ENCODE peak calls at places on chromosomes 11 and 22, in nine cellular contexts. One of them, this sample, is unnamed.

GRCh38 chr22:49363526-49364230 is 464.0 kb downstream of the BRD1 start:
- DNase-seq in T-helper 2 cell: no peak
- DNase-seq in fibroblast of pulmonary artery: no peak
- DNase-seq in heart left ventricle: no peak
- DNase-seq in HCT116: no peak
- DNase-seq in NCI-H2227 treated with DMSO at 0.1 percent for 48 hours: no peak
- DNase-seq in activated CD4-positive, alpha-beta T cell treated with anti-CD3 and anti-CD28 coated beads for 1 hour: no peak
- DNase-seq in hypothalamus: no peak
- DNase-seq in H54: no peak
- DNase-seq in this sample: peak; percentile 66

GRCh38 chr11:130423541-130424155 is 4.8 kb downstream of the ADAMTS8 start:
- DNase-seq in hypothalamus: no peak
- DNase-seq in heart left ventricle: peak; percentile 24
- DNase-seq in NCI-H2227 treated with DMSO at 0.1 percent for 48 hours: no peak
- DNase-seq in fibroblast of pulmonary artery: no peak
- DNase-seq in H54: no peak
- DNase-seq in HCT116: no peak
- DNase-seq in T-helper 2 cell: no peak
- DNase-seq in activated CD4-positive, alpha-beta T cell treated with anti-CD3 and anti-CD28 coated beads for 1 hour: no peak
- DNase-seq in this sample: no peak

GRCh38 chr11:11320820-11321219 is 32.2 kb downstream of the CSNK2A3 start:
- DNase-seq in heart left ventricle: no peak
- DNase-seq in hypothalamus: no peak
- DNase-seq in fibroblast of pulmonary artery: no peak
- DNase-seq in activated CD4-positive, alpha-beta T cell treated with anti-CD3 and anti-CD28 coated beads for 1 hour: no peak
- DNase-seq in H54: no peak
- DNase-seq in T-helper 2 cell: no peak
- DNase-seq in NCI-H2227 treated with DMSO at 0.1 percent for 48 hours: no peak
- DNase-seq in HCT116: no peak
- DNase-seq in this sample: no peak

GRCh38 chr22:38295863-38296262 is 21.4 kb downstream of the CSNK1E start:
- DNase-seq in T-helper 2 cell: no peak
- DNase-seq in activated CD4-positive, alpha-beta T cell treated with anti-CD3 and anti-CD28 coated beads for 1 hour: no peak
- DNase-seq in fibroblast of pulmonary artery: no peak
- DNase-seq in heart left ventricle: no peak
- DNase-seq in HCT116: no peak
- DNase-seq in hypothalamus: no peak
- DNase-seq in H54: no peak
- DNase-seq in NCI-H2227 treated with DMSO at 0.1 percent for 48 hours: no peak
- DNase-seq in this sample: peak; percentile 26

GRCh38 chr11:110531056-110531756 is 101.5 kb downstream of the FDX1 start:
- DNase-seq in NCI-H2227 treated with DMSO at 0.1 percent for 48 hours: no peak
- DNase-seq in fibroblast of pulmonary artery: no peak
- DNase-seq in heart left ventricle: no peak
- DNase-seq in HCT116: no peak
- DNase-seq in hypothalamus: no peak
- DNase-seq in T-helper 2 cell: no peak
- DNase-seq in H54: no peak
- DNase-seq in activated CD4-positive, alpha-beta T cell treated with anti-CD3 and anti-CD28 coated beads for 1 hour: no peak
- DNase-seq in this sample: no peak

GRCh38 chr22:36379593-36380361 is 8.0 kb downstream of the MYH9 start:
- DNase-seq in heart left ventricle: no peak
- DNase-seq in NCI-H2227 treated with DMSO at 0.1 percent for 48 hours: no peak
- DNase-seq in HCT116: no peak
- DNase-seq in activated CD4-positive, alpha-beta T cell treated with anti-CD3 and anti-CD28 coated beads for 1 hour: no peak
- DNase-seq in T-helper 2 cell: peak; percentile 66
- DNase-seq in hypothalamus: no peak
- DNase-seq in H54: no peak
- DNase-seq in fibroblast of pulmonary artery: no peak
- DNase-seq in this sample: peak; percentile 75

GRCh38 chr22:30730351-30730750 is 35.7 kb downstream of the OSBP2 start:
- DNase-seq in H54: no peak
- DNase-seq in HCT116: no peak
- DNase-seq in NCI-H2227 treated with DMSO at 0.1 percent for 48 hours: no peak
- DNase-seq in hypothalamus: no peak
- DNase-seq in T-helper 2 cell: no peak
- DNase-seq in fibroblast of pulmonary artery: no peak
- DNase-seq in activated CD4-positive, alpha-beta T cell treated with anti-CD3 and anti-CD28 coated beads for 1 hour: no peak
- DNase-seq in heart left ventricle: no peak
- DNase-seq in this sample: no peak

GRCh38 chr11:94020777-94021615 is at the start of gene HEPHL1:
- DNase-seq in H54: no peak
- DNase-seq in fibroblast of pulmonary artery: no peak
- DNase-seq in NCI-H2227 treated with DMSO at 0.1 percent for 48 hours: no peak
- DNase-seq in activated CD4-positive, alpha-beta T cell treated with anti-CD3 and anti-CD28 coated beads for 1 hour: no peak
- DNase-seq in hypothalamus: no peak
- DNase-seq in T-helper 2 cell: no peak
- DNase-seq in heart left ventricle: no peak
- DNase-seq in HCT116: no peak
- DNase-seq in this sample: no peak

GRCh38 chr11:110973401-110973980 is 261.3 kb upstream of the ARHGAP20 start:
- DNase-seq in fibroblast of pulmonary artery: no peak
- DNase-seq in HCT116: no peak
- DNase-seq in hypothalamus: no peak
- DNase-seq in H54: no peak
- DNase-seq in activated CD4-positive, alpha-beta T cell treated with anti-CD3 and anti-CD28 coated beads for 1 hour: no peak
- DNase-seq in heart left ventricle: no peak
- DNase-seq in NCI-H2227 treated with DMSO at 0.1 percent for 48 hours: no peak
- DNase-seq in T-helper 2 cell: no peak
- DNase-seq in this sample: no peak

GRCh38 chr11:32885556-32885955 is 7.1 kb upstream of the QSER1 start:
- DNase-seq in hypothalamus: no peak
- DNase-seq in NCI-H2227 treated with DMSO at 0.1 percent for 48 hours: no peak
- DNase-seq in T-helper 2 cell: no peak
- DNase-seq in heart left ventricle: no peak
- DNase-seq in activated CD4-positive, alpha-beta T cell treated with anti-CD3 and anti-CD28 coated beads for 1 hour: no peak
- DNase-seq in fibroblast of pulmonary artery: no peak
- DNase-seq in H54: no peak
- DNase-seq in HCT116: no peak
- DNase-seq in this sample: no peak

GRCh38 chr22:45572444-45572843 is 69.8 kb downstream of the FBLN1 start:
- DNase-seq in T-helper 2 cell: no peak
- DNase-seq in heart left ventricle: no peak
- DNase-seq in NCI-H2227 treated with DMSO at 0.1 percent for 48 hours: no peak
- DNase-seq in H54: no peak
- DNase-seq in hypothalamus: no peak
- DNase-seq in HCT116: no peak
- DNase-seq in fibroblast of pulmonary artery: no peak
- DNase-seq in activated CD4-positive, alpha-beta T cell treated with anti-CD3 and anti-CD28 coated beads for 1 hour: no peak
- DNase-seq in this sample: peak; percentile 17

GRCh38 chr11:9825315-9825714 is 161.4 kb downstream of the SWAP70 start:
- DNase-seq in activated CD4-positive, alpha-beta T cell treated with anti-CD3 and anti-CD28 coated beads for 1 hour: no peak
- DNase-seq in NCI-H2227 treated with DMSO at 0.1 percent for 48 hours: no peak
- DNase-seq in H54: no peak
- DNase-seq in heart left ventricle: no peak
- DNase-seq in HCT116: no peak
- DNase-seq in T-helper 2 cell: no peak
- DNase-seq in fibroblast of pulmonary artery: peak; percentile 10
- DNase-seq in hypothalamus: no peak
- DNase-seq in this sample: peak; percentile 43

GRCh38 chr11:73530109-73530508 is 67.8 kb downstream of the FAM168A start:
- DNase-seq in activated CD4-positive, alpha-beta T cell treated with anti-CD3 and anti-CD28 coated beads for 1 hour: no peak
- DNase-seq in NCI-H2227 treated with DMSO at 0.1 percent for 48 hours: no peak
- DNase-seq in H54: no peak
- DNase-seq in fibroblast of pulmonary artery: no peak
- DNase-seq in hypothalamus: no peak
- DNase-seq in heart left ventricle: no peak
- DNase-seq in HCT116: no peak
- DNase-seq in T-helper 2 cell: no peak
- DNase-seq in this sample: no peak

GRCh38 chr11:57425565-57426438 is 1.1 kb downstream of the SLC43A3 start:
- DNase-seq in HCT116: no peak
- DNase-seq in fibroblast of pulmonary artery: peak; percentile 28
- DNase-seq in H54: no peak
- DNase-seq in T-helper 2 cell: no peak
- DNase-seq in activated CD4-positive, alpha-beta T cell treated with anti-CD3 and anti-CD28 coated beads for 1 hour: no peak
- DNase-seq in heart left ventricle: peak; percentile 72
- DNase-seq in NCI-H2227 treated with DMSO at 0.1 percent for 48 hours: no peak
- DNase-seq in hypothalamus: no peak
- DNase-seq in this sample: no peak

GRCh38 chr11:114190630-114191029 is 105.6 kb upstream of the NNMT start:
- DNase-seq in heart left ventricle: no peak
- DNase-seq in H54: no peak
- DNase-seq in hypothalamus: no peak
- DNase-seq in NCI-H2227 treated with DMSO at 0.1 percent for 48 hours: no peak
- DNase-seq in fibroblast of pulmonary artery: no peak
- DNase-seq in activated CD4-positive, alpha-beta T cell treated with anti-CD3 and anti-CD28 coated beads for 1 hour: no peak
- DNase-seq in T-helper 2 cell: no peak
- DNase-seq in HCT116: no peak
- DNase-seq in this sample: no peak

GRCh38 chr11:110479445-110480101 is 49.8 kb downstream of the FDX1 start:
- DNase-seq in NCI-H2227 treated with DMSO at 0.1 percent for 48 hours: peak; percentile 62
- DNase-seq in H54: no peak
- DNase-seq in activated CD4-positive, alpha-beta T cell treated with anti-CD3 and anti-CD28 coated beads for 1 hour: no peak
- DNase-seq in hypothalamus: no peak
- DNase-seq in heart left ventricle: no peak
- DNase-seq in T-helper 2 cell: no peak
- DNase-seq in fibroblast of pulmonary artery: peak; percentile 73
- DNase-seq in HCT116: no peak
- DNase-seq in this sample: no peak

GRCh38 chr22:44584256-44584902 is 86.3 kb upstream of the RTL6 start:
- DNase-seq in activated CD4-positive, alpha-beta T cell treated with anti-CD3 and anti-CD28 coated beads for 1 hour: no peak
- DNase-seq in fibroblast of pulmonary artery: no peak
- DNase-seq in H54: no peak
- DNase-seq in hypothalamus: no peak
- DNase-seq in T-helper 2 cell: no peak
- DNase-seq in NCI-H2227 treated with DMSO at 0.1 percent for 48 hours: no peak
- DNase-seq in heart left ventricle: peak; percentile 64
- DNase-seq in HCT116: no peak
- DNase-seq in this sample: no peak

GRCh38 chr11:8814209-8814922 is 96.6 kb upstream of the AKIP1 start:
- DNase-seq in HCT116: no peak
- DNase-seq in T-helper 2 cell: no peak
- DNase-seq in NCI-H2227 treated with DMSO at 0.1 percent for 48 hours: no peak
- DNase-seq in H54: peak; percentile 62
- DNase-seq in activated CD4-positive, alpha-beta T cell treated with anti-CD3 and anti-CD28 coated beads for 1 hour: no peak
- DNase-seq in fibroblast of pulmonary artery: no peak
- DNase-seq in heart left ventricle: no peak
- DNase-seq in hypothalamus: no peak
- DNase-seq in this sample: no peak

GRCh38 chr11:100827934-100828661 is 141.0 kb downstream of the ARHGAP42 start:
- DNase-seq in heart left ventricle: no peak
- DNase-seq in NCI-H2227 treated with DMSO at 0.1 percent for 48 hours: no peak
- DNase-seq in fibroblast of pulmonary artery: peak; percentile 66
- DNase-seq in hypothalamus: no peak
- DNase-seq in HCT116: peak; percentile 48
- DNase-seq in H54: no peak
- DNase-seq in T-helper 2 cell: no peak
- DNase-seq in activated CD4-positive, alpha-beta T cell treated with anti-CD3 and anti-CD28 coated beads for 1 hour: no peak
- DNase-seq in this sample: no peak

GRCh38 chr11:126892781-126893180 is 107.8 kb downstream of the KIRREL3 start:
- DNase-seq in heart left ventricle: no peak
- DNase-seq in T-helper 2 cell: no peak
- DNase-seq in NCI-H2227 treated with DMSO at 0.1 percent for 48 hours: no peak
- DNase-seq in HCT116: no peak
- DNase-seq in H54: no peak
- DNase-seq in hypothalamus: no peak
- DNase-seq in fibroblast of pulmonary artery: no peak
- DNase-seq in activated CD4-positive, alpha-beta T cell treated with anti-CD3 and anti-CD28 coated beads for 1 hour: no peak
- DNase-seq in this sample: no peak

GRCh38 chr11:64566042-64566914 is 24.7 kb upstream of the SLC22A12 start:
- DNase-seq in heart left ventricle: no peak
- DNase-seq in fibroblast of pulmonary artery: peak; percentile 84
- DNase-seq in NCI-H2227 treated with DMSO at 0.1 percent for 48 hours: peak; percentile 91
- DNase-seq in H54: peak; percentile 95
- DNase-seq in activated CD4-positive, alpha-beta T cell treated with anti-CD3 and anti-CD28 coated beads for 1 hour: no peak
- DNase-seq in T-helper 2 cell: no peak
- DNase-seq in HCT116: peak; percentile 92
- DNase-seq in hypothalamus: no peak
- DNase-seq in this sample: peak; percentile 96

GRCh38 chr11:61910473-61911123 is 6.8 kb downstream of the RAB3IL1 start:
- DNase-seq in hypothalamus: no peak
- DNase-seq in H54: no peak
- DNase-seq in HCT116: no peak
- DNase-seq in T-helper 2 cell: no peak
- DNase-seq in NCI-H2227 treated with DMSO at 0.1 percent for 48 hours: no peak
- DNase-seq in fibroblast of pulmonary artery: no peak
- DNase-seq in activated CD4-positive, alpha-beta T cell treated with anti-CD3 and anti-CD28 coated beads for 1 hour: no peak
- DNase-seq in heart left ventricle: peak; percentile 46
- DNase-seq in this sample: peak; percentile 89

GRCh38 chr11:104106136-104106754 is 57.7 kb downstream of the PDGFD start:
- DNase-seq in heart left ventricle: no peak
- DNase-seq in T-helper 2 cell: no peak
- DNase-seq in activated CD4-positive, alpha-beta T cell treated with anti-CD3 and anti-CD28 coated beads for 1 hour: no peak
- DNase-seq in fibroblast of pulmonary artery: peak; percentile 21
- DNase-seq in NCI-H2227 treated with DMSO at 0.1 percent for 48 hours: no peak
- DNase-seq in H54: no peak
- DNase-seq in hypothalamus: no peak
- DNase-seq in HCT116: no peak
- DNase-seq in this sample: no peak

GRCh38 chr11:73623651-73624050 is 22.7 kb upstream of the PLEKHB1 start:
- DNase-seq in fibroblast of pulmonary artery: no peak
- DNase-seq in T-helper 2 cell: no peak
- DNase-seq in NCI-H2227 treated with DMSO at 0.1 percent for 48 hours: no peak
- DNase-seq in hypothalamus: no peak
- DNase-seq in HCT116: no peak
- DNase-seq in H54: no peak
- DNase-seq in activated CD4-positive, alpha-beta T cell treated with anti-CD3 and anti-CD28 coated beads for 1 hour: no peak
- DNase-seq in heart left ventricle: no peak
- DNase-seq in this sample: no peak

GRCh38 chr22:36191106-36191836 is 10.3 kb downstream of the APOL4 start:
- DNase-seq in HCT116: no peak
- DNase-seq in T-helper 2 cell: no peak
- DNase-seq in fibroblast of pulmonary artery: peak; percentile 7
- DNase-seq in hypothalamus: peak; percentile 75
- DNase-seq in activated CD4-positive, alpha-beta T cell treated with anti-CD3 and anti-CD28 coated beads for 1 hour: no peak
- DNase-seq in heart left ventricle: peak; percentile 85
- DNase-seq in NCI-H2227 treated with DMSO at 0.1 percent for 48 hours: no peak
- DNase-seq in H54: no peak
- DNase-seq in this sample: no peak

GRCh38 chr11:3177931-3178330 is 12.8 kb upstream of the OSBPL5 start:
- DNase-seq in H54: no peak
- DNase-seq in activated CD4-positive, alpha-beta T cell treated with anti-CD3 and anti-CD28 coated beads for 1 hour: no peak
- DNase-seq in HCT116: no peak
- DNase-seq in heart left ventricle: no peak
- DNase-seq in hypothalamus: no peak
- DNase-seq in T-helper 2 cell: no peak
- DNase-seq in NCI-H2227 treated with DMSO at 0.1 percent for 48 hours: no peak
- DNase-seq in fibroblast of pulmonary artery: no peak
- DNase-seq in this sample: peak; percentile 69

GRCh38 chr11:115958089-115959000 is 454.1 kb upstream of the CADM1 start:
- DNase-seq in NCI-H2227 treated with DMSO at 0.1 percent for 48 hours: no peak
- DNase-seq in heart left ventricle: no peak
- DNase-seq in T-helper 2 cell: no peak
- DNase-seq in H54: no peak
- DNase-seq in HCT116: no peak
- DNase-seq in activated CD4-positive, alpha-beta T cell treated with anti-CD3 and anti-CD28 coated beads for 1 hour: no peak
- DNase-seq in hypothalamus: no peak
- DNase-seq in fibroblast of pulmonary artery: no peak
- DNase-seq in this sample: peak; percentile 87

GRCh38 chr11:127925430-127925829 is 661.9 kb downstream of the ETS1 start:
- DNase-seq in hypothalamus: no peak
- DNase-seq in activated CD4-positive, alpha-beta T cell treated with anti-CD3 and anti-CD28 coated beads for 1 hour: no peak
- DNase-seq in H54: no peak
- DNase-seq in fibroblast of pulmonary artery: peak; percentile 10
- DNase-seq in heart left ventricle: no peak
- DNase-seq in HCT116: no peak
- DNase-seq in T-helper 2 cell: no peak
- DNase-seq in NCI-H2227 treated with DMSO at 0.1 percent for 48 hours: no peak
- DNase-seq in this sample: no peak

GRCh38 chr11:105027671-105028070 is 4.7 kb upstream of the CASP5 start:
- DNase-seq in H54: no peak
- DNase-seq in fibroblast of pulmonary artery: no peak
- DNase-seq in NCI-H2227 treated with DMSO at 0.1 percent for 48 hours: no peak
- DNase-seq in hypothalamus: no peak
- DNase-seq in HCT116: no peak
- DNase-seq in heart left ventricle: no peak
- DNase-seq in T-helper 2 cell: no peak
- DNase-seq in activated CD4-positive, alpha-beta T cell treated with anti-CD3 and anti-CD28 coated beads for 1 hour: no peak
- DNase-seq in this sample: no peak

GRCh38 chr11:34655335-34656008 is 34.6 kb downstream of the EHF start:
- DNase-seq in activated CD4-positive, alpha-beta T cell treated with anti-CD3 and anti-CD28 coated beads for 1 hour: no peak
- DNase-seq in hypothalamus: no peak
- DNase-seq in HCT116: no peak
- DNase-seq in heart left ventricle: no peak
- DNase-seq in NCI-H2227 treated with DMSO at 0.1 percent for 48 hours: no peak
- DNase-seq in H54: no peak
- DNase-seq in fibroblast of pulmonary artery: peak; percentile 80
- DNase-seq in T-helper 2 cell: no peak
- DNase-seq in this sample: no peak

GRCh38 chr11:35165416-35166368 is 26.7 kb downstream of the CD44 start:
- DNase-seq in fibroblast of pulmonary artery: peak; percentile 84
- DNase-seq in T-helper 2 cell: peak; percentile 97
- DNase-seq in hypothalamus: no peak
- DNase-seq in activated CD4-positive, alpha-beta T cell treated with anti-CD3 and anti-CD28 coated beads for 1 hour: peak; percentile 75
- DNase-seq in NCI-H2227 treated with DMSO at 0.1 percent for 48 hours: no peak
- DNase-seq in H54: no peak
- DNase-seq in heart left ventricle: no peak
- DNase-seq in HCT116: no peak
- DNase-seq in this sample: peak; percentile 74

This sample was measured in osteoblast.